ENCODE peak calls at places on chromosomes 7 and 10, in nine cellular contexts. P, D, X, K, C, T, G, R and E are unnamed samples.

GRCh38 chr7:46558482-46559193 is 637.6 kb upstream of the IGFBP3 start:
- DNase-seq in D (no peak), P (peak), K (no peak), C (peak), R (no peak), G (peak), T (no peak), X (no peak), E (peak)

GRCh38 chr7:158820656-158821055 is 8.7 kb downstream of the ESYT2 start:
- DNase-seq in G (peak), C (peak), T (no peak), X (no peak), R (no peak), K (no peak), D (no peak), P (peak), E (no peak)

GRCh38 chr7:88357295-88357694 is 50.6 kb upstream of the STEAP4 start:
- DNase-seq in G (no peak), R (peak), D (peak), C (peak), T (no peak), P (peak), K (no peak), X (no peak), E (peak)

GRCh38 chr10:58696736-58697135 is 184.1 kb downstream of the BICC1 start:
- DNase-seq in X (no peak), D (no peak), G (no peak), C (peak), P (no peak), K (no peak), T (no peak), R (no peak), E (no peak)

GRCh38 chr7:47473499-47474210 is 108.3 kb downstream of the TNS3 start:
- DNase-seq in D (no peak), X (no peak), T (no peak), R (peak), P (peak), K (no peak), G (peak), C (no peak), E (no peak)

GRCh38 chr7:26700893-26701292 is 163.5 kb downstream of the SKAP2 start:
- DNase-seq in K (no peak), D (no peak), C (no peak), T (no peak), X (no peak), G (no peak), P (no peak), R (no peak), E (no peak)

GRCh38 chr7:130473877-130474276 is 18.0 kb upstream of the MEST start:
- DNase-seq in X (no peak), C (no peak), R (no peak), K (no peak), P (no peak), G (no peak), T (no peak), D (no peak), E (no peak)

GRCh38 chr10:119441151-119441821 is 101.2 kb downstream of the RGS10 start:
- DNase-seq in G (peak), X (no peak), P (peak), C (peak), R (no peak), T (no peak), D (no peak), K (no peak), E (peak)

GRCh38 chr7:94997547-94997946 is 90.2 kb downstream of the PPP1R9A start:
- DNase-seq in R (no peak), C (no peak), X (no peak), D (peak), G (no peak), K (no peak), T (no peak), P (no peak), E (no peak)

GRCh38 chr10:121137533-121137932 is 286.4 kb downstream of the WDR11 start:
- DNase-seq in K (no peak), G (no peak), X (no peak), R (no peak), T (no peak), C (no peak), P (no peak), D (no peak), E (no peak)

GRCh38 chr10:77841711-77842375 is 84.7 kb downstream of the DLG5 start:
- DNase-seq in R (no peak), G (no peak), K (peak), C (no peak), T (no peak), D (peak), X (no peak), P (no peak), E (peak)